ENCODE peak calls at places on chromosomes 3 and 15, in six cellular contexts. J is Daoy; H is T-helper 17 cell; P is activated T-helper 1 cell treated with anti-CD3 and anti-CD28 coated beads, Interleukin-12 subunit alpha, Interleukin-12 subunit beta, Interleukin-2, Interleukin-4 antibody, amounts not matched to agents 30 ng/mL and 10 ng/mL and 1 ng/mL, durations not matched to agents 14 hours and 24 hours and 36 hours; Q is HuH-7; N is stimulated activated CD4-positive, alpha-beta T cell treated with anti-CD3 and anti-CD28 coated beads, Interleukin-15, amount 100 ng/mL, for 1 hour. D is an unnamed sample.

GRCh38 chr3:58383476-58383875 is 50.2 kb downstream of the PDHB start:
- DNase-seq in H (no peak), P (no peak), J (peak; percentile 60), Q (no peak), N (no peak), D (peak; percentile 7)

GRCh38 chr3:158111861-158112260 is 2.0 kb downstream of the RSRC1 start:
- DNase-seq in Q (no peak), H (no peak), N (no peak), J (no peak), P (no peak), D (no peak)

GRCh38 chr3:15756505-15756904 is 41.3 kb downstream of the ANKRD28 start:
- DNase-seq in H (no peak), J (no peak), Q (no peak), P (no peak), N (no peak), D (no peak)

GRCh38 chr3:19972056-19972455 is 25.2 kb downstream of the RAB5A start:
- DNase-seq in Q (no peak), J (no peak), H (no peak), N (no peak), P (no peak), D (no peak)

GRCh38 chr3:177451940-177452484 is 254.7 kb upstream of the TBL1XR1 start:
- DNase-seq in H (no peak), N (no peak), P (no peak), Q (no peak), J (no peak), D (no peak)

GRCh38 chr15:63582179-63582578 is 15.0 kb upstream of the FBXL22 start:
- DNase-seq in P (no peak), H (no peak), N (no peak), J (no peak), Q (no peak), D (no peak)

GRCh38 chr15:71567173-71567572 is 243.2 kb upstream of the NR2E3 start:
- DNase-seq in J (no peak), N (no peak), Q (no peak), P (no peak), H (no peak), D (no peak)

GRCh38 chr3:179067839-179068238 is 3.8 kb downstream of the ZMAT3 start:
- DNase-seq in P (no peak), Q (no peak), J (no peak), H (no peak), N (no peak), D (peak; percentile 50)

GRCh38 chr3:113151475-113152031 is 59.8 kb upstream of the BOC start:
- DNase-seq in P (no peak), H (no peak), N (no peak), J (peak; percentile 59), Q (no peak), D (no peak)

GRCh38 chr3:40847571-40847992 is 322.8 kb downstream of the ZNF621 start:
- DNase-seq in N (no peak), H (no peak), Q (peak; percentile 28), P (no peak), J (peak; percentile 20), D (peak; percentile 93)

GRCh38 chr3:142159083-142159740 is 9.9 kb upstream of the TFDP2 start:
- DNase-seq in H (no peak), Q (no peak), N (no peak), P (no peak), J (no peak), D (peak; percentile 45)

GRCh38 chr3:56799251-56799882 is 2.4 kb downstream of the ARHGEF3 start:
- DNase-seq in J (no peak), P (no peak), Q (peak; percentile 17), N (no peak), H (no peak), D (no peak)

GRCh38 chr3:28334552-28334951 is 14.0 kb upstream of the ZCWPW2 start:
- DNase-seq in Q (no peak), P (no peak), H (no peak), J (no peak), N (no peak), D (no peak)

GRCh38 chr3:17243616-17244015 is 358.9 kb downstream of the PLCL2 start:
- DNase-seq in P (no peak), Q (no peak), J (no peak), N (no peak), H (no peak), D (no peak)

GRCh38 chr3:161150001-161150525 is 44.9 kb upstream of the B3GALNT1 start:
- DNase-seq in N (no peak), P (no peak), H (no peak), Q (no peak), J (peak; percentile 21), D (no peak)

GRCh38 chr3:174639970-174640369 is 219.2 kb upstream of the NAALADL2 start:
- DNase-seq in N (no peak), P (no peak), Q (no peak), J (no peak), H (no peak), D (no peak)

GRCh38 chr3:113697192-113698090 is 999 bp upstream of the USF3 start:
- DNase-seq in H (no peak), J (no peak), N (no peak), Q (peak; percentile 51), P (peak; percentile 2), D (peak; percentile 7)

GRCh38 chr3:31093608-31093990 is 199.1 kb upstream of the GADL1 start:
- DNase-seq in P (no peak), H (no peak), J (no peak), Q (no peak), N (no peak), D (no peak)

GRCh38 chr3:22990291-22991200 is 212.6 kb upstream of the UBE2E2 start:
- DNase-seq in J (no peak), H (no peak), P (no peak), N (no peak), Q (no peak), D (no peak)

GRCh38 chr15:63463793-63464192 is 40.6 kb upstream of the USP3 start:
- DNase-seq in Q (no peak), H (no peak), N (no peak), P (no peak), J (no peak), D (no peak)

GRCh38 chr3:184757010-184757651 is 45.3 kb upstream of the MAGEF1 start:
- DNase-seq in J (peak; percentile 84), N (no peak), H (no peak), P (no peak), Q (peak; percentile 28), D (peak; percentile 69)

GRCh38 chr3:127959873-127960272 is 44.8 kb downstream of the KBTBD12 start:
- DNase-seq in P (no peak), H (no peak), N (no peak), J (peak; percentile 54), Q (peak; percentile 62), D (peak; percentile 36)

GRCh38 chr3:145015243-145015642 is 1043.6 kb downstream of the DIPK2A start:
- DNase-seq in P (no peak), Q (no peak), H (no peak), N (no peak), J (no peak), D (no peak)

GRCh38 chr3:28860307-28860706 is 420.6 kb upstream of the RBMS3 start:
- DNase-seq in P (no peak), J (no peak), N (no peak), H (no peak), Q (no peak), D (no peak)

GRCh38 chr15:49145651-49146609 is 9.5 kb downstream of the COPS2 start:
- DNase-seq in P (peak; percentile 10), J (peak; percentile 48), Q (peak; percentile 20), N (no peak), H (no peak), D (peak; percentile 60)

GRCh38 chr3:175338775-175339535 is 479.8 kb downstream of the NAALADL2 start:
- DNase-seq in J (peak; percentile 68), Q (no peak), H (no peak), P (no peak), N (no peak), D (no peak)

GRCh38 chr3:197226179-197226578 is 72.2 kb downstream of the DLG1 start:
- DNase-seq in N (no peak), P (no peak), J (no peak), Q (no peak), H (no peak), D (peak; percentile 11)

GRCh38 chr3:4822568-4822967 is 156.7 kb upstream of the BHLHE40 start:
- DNase-seq in J (no peak), P (no peak), Q (no peak), N (no peak), H (no peak), D (no peak)

GRCh38 chr3:16148783-16149182 is 25.7 kb upstream of the GALNT15 start:
- DNase-seq in N (no peak), H (no peak), P (no peak), Q (no peak), J (peak; percentile 73), D (no peak)

GRCh38 chr3:46990573-46991374 is 11.3 kb downstream of the NBEAL2 start:
- DNase-seq in P (no peak), J (no peak), H (no peak), Q (no peak), N (no peak), D (no peak)

GRCh38 chr15:66743703-66744536 is 41.9 kb downstream of the SMAD6 start:
- DNase-seq in N (no peak), Q (no peak), P (no peak), J (no peak), H (no peak), D (no peak)

GRCh38 chr3:126216416-126216815 is 36.0 kb upstream of the ALDH1L1 start:
- DNase-seq in P (no peak), N (no peak), H (no peak), J (no peak), Q (no peak), D (no peak)

GRCh38 chr3:108546249-108546648 is 35.9 kb upstream of the MYH15 start:
- DNase-seq in H (no peak), J (no peak), P (no peak), Q (no peak), N (no peak), D (no peak)

GRCh38 chr15:42619641-42620371 is 44.4 kb downstream of the STARD9 start:
- DNase-seq in Q (no peak), N (no peak), J (peak; percentile 17), P (no peak), H (no peak), D (no peak)

GRCh38 chr3:158768881-158769518 is 32.9 kb upstream of the MFSD1 start:
- DNase-seq in P (no peak), J (peak; percentile 83), N (no peak), Q (no peak), H (no peak), D (peak; percentile 17)

GRCh38 chr3:38528457-38528856 is 32.3 kb downstream of the EXOG start:
- DNase-seq in J (no peak), N (no peak), Q (no peak), H (no peak), P (no peak), D (peak; percentile 40)

GRCh38 chr15:67068724-67069400 is 3.5 kb downstream of the SMAD3 start:
- DNase-seq in H (no peak), N (no peak), Q (no peak), J (no peak), P (no peak), D (no peak)

GRCh38 chr3:73926360-73927202 is 301.8 kb upstream of the PDZRN3 start:
- DNase-seq in H (no peak), Q (no peak), J (no peak), P (no peak), N (no peak), D (no peak)

GRCh38 chr3:19866751-19867347 is 67.2 kb downstream of the EFHB start:
- DNase-seq in N (no peak), J (peak; percentile 28), Q (peak; percentile 68), P (peak; percentile 5), H (peak; percentile 9), D (peak; percentile 18)

D was measured in SJCRH30.